ENCODE peak calls at places on chromosomes 12 and 14, in six cellular contexts. M is AG04450, X is HepG2, D is lung, A is brain microvascular endothelial cell, W is mucosa of descending colon. B is an unnamed sample.
A peak's percentile ranks its signal among the peaks of the same experiment; 100 is the strongest.

GRCh38 chr14:103188691-103189480 is 65.6 kb downstream of the TNFAIP2 start:
- DNase-seq in M (no peak), W (peak; percentile 61), A (no peak), D (no peak), X (no peak), B (no peak)

GRCh38 chr14:88422919-88423318 is 37.5 kb downstream of the SPATA7 start:
- DNase-seq in M (peak; percentile 20), W (no peak), A (peak; percentile 51), X (no peak), D (no peak), B (no peak)

GRCh38 chr14:93946104-93946503 is 19.0 kb downstream of the FAM181A start:
- DNase-seq in W (no peak), A (peak; percentile 24), X (no peak), M (no peak), D (no peak), B (no peak)

GRCh38 chr14:33432407-33433023 is 493.8 kb downstream of the NPAS3 start:
- DNase-seq in D (peak; percentile 32), A (peak; percentile 66), X (peak; percentile 42), W (no peak), M (no peak), B (peak; percentile 42)

GRCh38 chr14:77071938-77072388 is 26.1 kb upstream of the CIPC start:
- DNase-seq in D (no peak), A (peak; percentile 20), M (no peak), X (no peak), W (no peak), B (no peak)

GRCh38 chr12:120455302-120455701 is 9.1 kb downstream of the GATC start:
- DNase-seq in W (no peak), M (no peak), A (no peak), X (no peak), D (no peak), B (no peak)

GRCh38 chr12:131783915-131784541 is 44.2 kb upstream of the MMP17 start:
- DNase-seq in W (no peak), X (no peak), M (peak; percentile 38), A (peak; percentile 87), D (no peak), B (peak; percentile 75)

GRCh38 chr12:73514672-73515071 is 1023.0 kb upstream of the ATXN7L3B start:
- DNase-seq in W (no peak), A (no peak), D (no peak), X (no peak), M (no peak), B (no peak)

GRCh38 chr14:60008042-60008441 is 83.7 kb upstream of the PCNX4 start:
- DNase-seq in M (no peak), W (no peak), D (no peak), X (no peak), A (no peak), B (no peak)

GRCh38 chr12:69936214-69936731 is 111.2 kb downstream of the MYRFL start:
- DNase-seq in X (no peak), D (peak; percentile 76), W (no peak), A (no peak), M (no peak), B (no peak)

GRCh38 chr12:82359115-82359478 is 768 bp downstream of the METTL25 start:
- DNase-seq in X (no peak), A (no peak), M (no peak), D (no peak), W (peak; percentile 30), B (no peak)

GRCh38 chr12:6613015-6613775 is 6.0 kb upstream of the CHD4 start:
- DNase-seq in X (peak; percentile 62), W (peak; percentile 86), A (peak; percentile 65), D (peak; percentile 70), M (no peak), B (no peak)

GRCh38 chr12:110649341-110649847 is 35.5 kb downstream of the TCTN1 start:
- DNase-seq in X (peak; percentile 41), D (no peak), W (no peak), A (no peak), M (no peak), B (no peak)

GRCh38 chr14:96479435-96480146 is 22.6 kb upstream of the PAPOLA start:
- DNase-seq in A (no peak), W (no peak), M (no peak), X (peak; percentile 21), D (no peak), B (no peak)

GRCh38 chr12:58918475-58918874 is 1.8 kb downstream of the LRIG3 start:
- DNase-seq in D (no peak), A (no peak), M (no peak), W (no peak), X (no peak), B (no peak)

GRCh38 chr14:50228313-50228712 is 3.1 kb downstream of the SOS2 start:
- DNase-seq in D (no peak), X (no peak), M (no peak), A (no peak), W (no peak), B (no peak)

GRCh38 chr14:50231475-50232275 is at the start of gene SOS2:
- DNase-seq in X (peak; percentile 78), A (peak; percentile 71), M (peak; percentile 39), D (peak; percentile 87), W (peak; percentile 92), B (peak; percentile 40)

GRCh38 chr14:50230601-50231474 is 540 bp downstream of the SOS2 start:
- DNase-seq in X (peak; percentile 29), M (peak; percentile 7), D (peak; percentile 42), W (peak; percentile 78), A (peak; percentile 24), B (peak; percentile 22)

GRCh38 chr14:50232276-50232642 is 881 bp upstream of the SOS2 start:
- DNase-seq in M (no peak), W (no peak), A (no peak), X (no peak), D (no peak), B (no peak)

DNA sequence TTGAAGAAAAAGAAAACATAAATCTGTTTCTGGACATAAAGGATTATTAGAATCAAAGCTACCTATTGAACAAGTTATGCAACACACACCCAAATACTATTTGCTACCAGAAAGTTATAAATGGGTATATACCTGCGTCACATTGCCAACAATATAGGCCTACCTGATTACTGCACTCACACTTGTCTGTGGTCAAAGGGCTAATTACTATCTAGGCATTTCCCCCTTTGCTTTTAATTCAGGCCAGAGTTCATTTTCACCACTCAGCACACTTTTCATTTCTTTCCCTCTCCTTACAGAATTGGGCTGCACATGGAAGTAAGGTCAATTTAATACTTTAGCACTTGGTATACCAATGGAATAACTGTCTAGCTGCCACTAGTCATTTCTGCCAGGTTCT is 1.7 kb downstream of the SOS2 start:
- DNase-seq in X (no peak), A (no peak), M (no peak), W (no peak), D (no peak), B (no peak)
- H3K4me3 ChIP-seq in X (peak overlapping the region; percentile 77), A (peak overlapping the region; percentile 78), M (peak overlapping the region; percentile 77), W (no peak overlapping the region), D (no peak overlapping the region), B (peak overlapping the region; percentile 82)

DNA sequence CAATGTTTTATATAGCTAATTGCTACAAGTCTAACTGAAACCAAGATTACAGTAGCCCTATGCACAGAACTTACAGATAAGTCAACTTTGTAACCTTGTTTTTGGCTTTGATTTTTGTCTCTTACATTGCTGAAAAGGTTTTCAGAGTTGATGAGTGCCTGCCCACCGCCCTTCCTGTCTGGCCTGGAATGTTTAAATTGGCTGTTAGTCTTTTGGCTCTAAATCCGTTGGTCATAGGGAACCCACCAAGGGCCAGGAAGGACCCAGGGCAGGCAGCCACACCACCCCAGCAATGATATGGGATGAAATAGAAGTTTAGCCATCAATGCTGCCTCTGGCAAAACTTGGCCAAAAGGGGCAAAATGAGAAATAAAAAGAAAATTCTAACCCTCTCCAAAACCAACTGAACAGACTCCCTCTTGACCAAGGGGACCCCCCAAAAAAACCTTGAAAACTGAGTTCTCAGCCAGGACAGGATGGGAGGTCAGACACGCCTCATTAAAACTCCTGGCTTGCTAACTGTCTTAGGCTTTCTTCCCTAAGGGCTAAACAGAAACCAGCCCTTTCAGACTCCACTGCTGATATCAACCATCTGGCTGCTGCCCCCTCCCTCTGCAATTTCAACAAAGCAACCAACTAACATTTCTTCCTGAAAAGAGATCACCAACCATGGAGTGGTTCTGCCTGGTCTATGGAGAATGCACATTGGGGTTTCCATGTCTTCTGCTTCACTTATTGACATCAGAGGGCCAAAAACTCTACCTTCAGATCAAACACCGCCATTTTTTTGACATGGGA is 242.1 kb upstream of the NOS1 start:
- DNase-seq in M (no peak), A (no peak), X (no peak), D (no peak), W (no peak), B (no peak)
- TF ChIP-seq CTCF in M (no peak), A (no peak), X (no peak), D (no peak), W (no peak), B (no peak)

GRCh38 chr12:132925597-132926416 is 30.3 kb downstream of the ZNF605 start:
- DNase-seq in W (no peak), A (no peak), X (no peak), M (no peak), D (no peak), B (no peak)

GRCh38 chr12:132922676-132923075 is 33.4 kb downstream of the ZNF605 start:
- DNase-seq in X (no peak), W (no peak), M (no peak), D (no peak), A (no peak), B (no peak)

GRCh38 chr12:132924356-132924755 is 31.8 kb downstream of the ZNF605 start:
- DNase-seq in D (no peak), W (no peak), A (no peak), M (no peak), X (no peak), B (no peak)

GRCh38 chr12:132923356-132923909 is 32.7 kb downstream of the ZNF605 start:
- DNase-seq in X (no peak), M (no peak), D (no peak), A (no peak), W (no peak), B (no peak)

DNA sequence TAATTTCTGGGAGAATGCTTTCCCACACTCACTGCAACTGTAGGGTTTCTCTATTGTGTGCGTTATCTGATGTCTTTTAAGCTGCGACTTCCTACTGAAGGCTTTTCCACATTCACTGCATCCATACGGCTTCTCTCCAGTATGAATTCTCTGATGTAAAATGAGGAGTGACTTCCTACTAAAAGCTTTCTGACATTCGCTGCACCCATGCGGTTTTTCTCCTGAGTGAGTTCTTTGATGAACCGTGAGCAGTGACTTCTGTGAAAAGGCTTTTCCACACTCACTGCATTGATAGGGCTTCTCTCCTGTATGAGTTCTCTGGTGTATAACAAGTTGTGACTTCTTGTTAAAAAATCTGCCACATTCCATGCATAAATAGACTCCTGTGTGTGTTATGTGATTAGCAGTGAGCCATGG is 29.7 kb downstream of the ZNF605 start:
- DNase-seq in W (no peak), A (no peak), M (no peak), X (no peak), D (no peak), B (no peak)
- H3K4me3 ChIP-seq in W (no peak overlapping the region), A (no peak overlapping the region), M (no peak overlapping the region), X (no peak overlapping the region), D (no peak overlapping the region), B (no peak overlapping the region)

DNA sequence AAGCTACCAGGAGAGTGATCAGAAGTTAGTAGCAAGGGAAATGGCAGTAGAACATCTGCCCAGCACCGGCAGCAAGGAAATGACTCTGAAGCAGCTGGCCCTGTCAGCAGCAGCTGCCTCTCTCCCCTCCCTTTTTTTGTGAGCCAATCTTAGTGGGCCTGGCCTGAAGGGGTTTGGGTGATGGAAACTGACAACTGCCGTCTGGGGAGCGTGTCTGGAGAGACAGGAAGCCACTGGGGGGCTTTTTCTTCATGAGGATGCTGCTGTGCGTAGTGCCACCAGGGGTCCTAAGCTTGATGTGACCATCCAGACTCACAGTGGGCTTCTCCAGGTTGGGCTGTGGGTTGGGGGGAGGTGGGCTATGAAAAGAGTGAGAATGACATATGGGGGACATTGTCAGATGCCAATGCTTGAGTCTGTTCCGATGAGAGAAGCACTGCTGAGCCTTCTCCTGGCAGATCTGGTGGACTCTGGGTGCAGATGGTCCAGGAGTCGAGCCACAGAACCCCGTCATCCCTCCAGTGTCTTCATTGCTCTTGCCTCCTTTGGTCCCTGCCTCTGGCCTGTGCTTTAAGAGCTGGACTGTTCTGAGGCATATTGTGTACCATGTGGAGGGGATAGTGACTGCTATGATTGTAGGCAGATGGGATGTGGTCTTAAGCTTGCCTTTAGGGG is 87.6 kb upstream of the HIF1A start:
- DNase-seq in M (no peak), W (no peak), A (no peak), X (peak; percentile 15), D (no peak), B (no peak)
- TF ChIP-seq CTCF in M (no peak), W (no peak), A (peak; percentile 38), X (no peak), D (no peak), B (peak; percentile 20)